ENCODE peak calls at places on chromosomes 2 and 18, in four cellular contexts. B is neuronal stem cell, G is H9, N is IMR-90. Z is an unnamed sample.

GRCh38 chr2:73034661-73035374 is 36.7 kb downstream of the SFXN5 start:
- DNase-seq in B (no peak), G (no peak), N (no peak), Z (no peak)

GRCh38 chr18:54284967-54285785 is 15.9 kb downstream of the POLI start:
- DNase-seq in B (no peak), G (no peak), N (peak), Z (no peak)

GRCh38 chr2:29134933-29135332 is 19.7 kb downstream of the CLIP4 start:
- DNase-seq in B (no peak), G (no peak), N (no peak), Z (no peak)

GRCh38 chr2:150450765-150451164 is 36.7 kb downstream of the RND3 start:
- DNase-seq in B (no peak), G (no peak), N (peak), Z (no peak)

GRCh38 chr2:58039170-58039611 is 7.4 kb upstream of the VRK2 start:
- DNase-seq in B (no peak), G (no peak), N (peak), Z (no peak)

GRCh38 chr2:189683348-189683747 is 8.9 kb downstream of the ANKAR start:
- DNase-seq in B (no peak), G (no peak), N (peak), Z (no peak)

GRCh38 chr2:150570712-150571111 is 83.2 kb upstream of the RND3 start:
- DNase-seq in B (no peak), G (no peak), N (peak), Z (no peak)

GRCh38 chr2:17894551-17894950 is 16.1 kb downstream of the KCNS3 start:
- DNase-seq in B (no peak), G (no peak), N (no peak), Z (no peak)

GRCh38 chr2:122168799-122169198 is 413.3 kb downstream of the TSN start:
- DNase-seq in B (no peak), G (peak), N (no peak), Z (peak)

GRCh38 chr2:11239718-11240462 is 84.6 kb downstream of the SLC66A3 start:
- DNase-seq in B (peak), G (no peak), N (peak), Z (no peak)

GRCh38 chr2:101806123-101806522 is 108.6 kb downstream of the MAP4K4 start:
- DNase-seq in B (peak), G (peak), N (peak), Z (peak)

GRCh38 chr2:44937688-44938240 is 3.7 kb upstream of the SIX3 start:
- DNase-seq in B (peak), G (peak), N (no peak), Z (peak)

GRCh38 chr2:74481961-74482800 is 617 bp downstream of the CCDC142 start:
- DNase-seq in B (no peak), G (no peak), N (no peak), Z (peak)
- H2AK5ac ChIP-seq in B (peak), G (no peak), N (peak), Z (no peak)

GRCh38 chr18:49733321-49733720 is 80.0 kb downstream of the ACAA2 start:
- DNase-seq in B (no peak), G (no peak), N (peak), Z (no peak)

GRCh38 chr18:49733896-49734585 is 79.3 kb downstream of the ACAA2 start:
- DNase-seq in B (no peak), G (no peak), N (no peak), Z (no peak)

GRCh38 chr18:49730951-49731391 is 82.4 kb downstream of the ACAA2 start:
- DNase-seq in B (no peak), G (no peak), N (no peak), Z (no peak)

GRCh38 chr18:49731860-49732311 is 81.4 kb downstream of the ACAA2 start:
- DNase-seq in B (no peak), G (no peak), N (no peak), Z (no peak)

DNA sequence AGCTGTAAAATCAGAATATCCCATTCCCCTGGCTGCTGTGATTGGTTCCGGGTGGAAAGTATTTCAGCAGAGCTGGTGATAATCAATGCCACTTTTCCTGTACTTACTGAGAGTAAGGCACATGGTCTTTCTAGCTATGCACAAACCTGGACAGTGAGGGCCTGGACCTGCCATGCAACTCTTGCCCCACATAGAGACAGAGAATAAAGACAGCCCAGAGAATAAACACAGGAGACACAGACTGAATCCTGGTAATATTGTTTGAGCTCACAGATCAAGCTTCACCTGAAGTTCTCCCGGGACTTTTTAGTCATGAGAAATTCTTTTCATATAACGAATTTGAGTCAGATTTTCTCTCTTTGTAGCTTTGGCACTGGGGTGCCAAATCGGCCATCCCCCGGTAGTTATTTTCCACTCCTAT is 81.9 kb downstream of the ACAA2 start:
- DNase-seq in B (no peak), G (no peak), N (no peak), Z (no peak)
- H2AK5ac ChIP-seq in B (no peak), G (no peak), N (no peak), Z (no peak)

DNA sequence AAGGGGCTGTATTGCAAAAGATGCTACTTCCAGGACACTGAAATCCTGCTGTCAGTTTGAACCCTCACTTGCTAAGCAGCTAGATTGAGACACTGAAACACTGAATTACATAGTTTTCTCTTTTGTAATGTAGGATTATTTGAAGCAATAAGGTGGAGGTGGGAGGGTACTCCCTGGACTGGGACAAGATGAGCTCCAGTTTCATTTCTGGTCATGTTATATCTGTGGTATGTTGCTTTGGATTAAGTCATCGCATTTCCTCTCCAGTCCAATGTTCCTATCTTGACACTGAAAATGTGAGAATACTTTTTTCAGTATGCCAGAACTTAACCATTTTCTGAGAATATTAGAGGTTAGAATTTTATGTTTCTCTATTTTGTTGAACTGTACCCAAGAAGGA is 426.2 kb upstream of the MEX3C start:
- DNase-seq in B (no peak), G (no peak), N (no peak), Z (no peak)
- H2AK5ac ChIP-seq in B (no peak), G (no peak), N (no peak), Z (no peak)

GRCh38 chr2:27711804-27712203 is 48.1 kb downstream of the SLC4A1AP start:
- DNase-seq in B (no peak), G (no peak), N (no peak), Z (no peak)

GRCh38 chr2:27714053-27714452 is 50.4 kb downstream of the SLC4A1AP start:
- DNase-seq in B (no peak), G (no peak), N (no peak), Z (no peak)

GRCh38 chr2:27713201-27713600 is 49.5 kb downstream of the SLC4A1AP start:
- DNase-seq in B (no peak), G (no peak), N (no peak), Z (no peak)

GRCh38 chr2:27710640-27711430 is 47.1 kb downstream of the SLC4A1AP start:
- DNase-seq in B (no peak), G (no peak), N (peak), Z (no peak)

DNA sequence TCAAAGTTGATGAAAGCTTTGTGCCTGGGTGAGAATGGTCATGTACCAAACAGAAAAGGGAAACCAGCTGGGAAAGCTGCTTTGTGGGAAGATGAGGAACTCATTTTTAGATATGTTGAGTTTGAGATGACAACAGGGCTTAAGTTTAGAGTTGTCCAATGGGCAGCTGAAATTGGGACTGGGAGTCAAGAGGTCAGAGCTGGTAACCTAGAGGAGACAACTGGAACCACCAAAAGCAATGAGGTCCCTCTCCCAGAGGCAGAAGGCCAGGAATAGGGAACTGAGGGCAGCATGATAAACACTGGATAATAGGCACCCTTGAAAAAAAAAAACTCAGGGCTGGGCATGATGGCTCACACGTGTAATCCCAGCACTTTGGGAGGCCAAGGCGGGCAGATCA is 48.9 kb downstream of the SLC4A1AP start:
- DNase-seq in B (no peak), G (no peak), N (no peak), Z (no peak)
- H2AK5ac ChIP-seq in B (no peak), G (no peak), N (no peak), Z (peak)

Z was measured in H1.